ENCODE peak calls at places on chromosomes 3 and 15, in eight cellular contexts. H, D, F, I, T, K, P and U are unnamed samples.

GRCh38 chr15:60179786-60180391 is 175.8 kb downstream of the FOXB1 start:
- DNase-seq in H (no peak), D (peak), F (peak), I (peak), T (peak), K (peak), P (peak), U (peak)

GRCh38 chr15:35705885-35706590 is 160.1 kb upstream of the DPH6 start:
- DNase-seq in H (no peak), D (no peak), F (no peak), I (no peak), T (no peak), K (peak), P (no peak), U (no peak)

GRCh38 chr15:81400640-81401236 is 26.7 kb upstream of the TMC3 start:
- DNase-seq in H (no peak), D (peak), F (peak), I (peak), T (peak), K (peak), P (peak), U (peak)

GRCh38 chr3:48367201-48367600 is 4.8 kb upstream of the FBXW12 start:
- DNase-seq in H (no peak), D (no peak), F (no peak), I (peak), T (no peak), K (no peak), P (no peak), U (no peak)

GRCh38 chr3:160633361-160634083 is 43.4 kb upstream of the ARL14 start:
- DNase-seq in H (no peak), D (no peak), F (no peak), I (no peak), T (no peak), K (no peak), P (no peak), U (no peak)

GRCh38 chr3:106282931-106283330 is 414.1 kb upstream of the CBLB start:
- DNase-seq in H (no peak), D (no peak), F (no peak), I (no peak), T (no peak), K (no peak), P (no peak), U (no peak)

GRCh38 chr3:127477396-127477795 is 113.1 kb downstream of the TPRA1 start:
- DNase-seq in H (no peak), D (no peak), F (no peak), I (no peak), T (no peak), K (no peak), P (no peak), U (no peak)

GRCh38 chr3:185216587-185216918 is 37.3 kb downstream of the EHHADH start:
- DNase-seq in H (no peak), D (no peak), F (no peak), I (no peak), T (no peak), K (peak), P (no peak), U (no peak)

GRCh38 chr15:69893863-69894262 is 203.9 kb downstream of the TLE3 start:
- DNase-seq in H (peak), D (peak), F (no peak), I (peak), T (no peak), K (no peak), P (no peak), U (peak)

GRCh38 chr3:67790043-67790442 is 135.6 kb upstream of the SUCLG2 start:
- DNase-seq in H (peak), D (peak), F (peak), I (peak), T (peak), K (peak), P (peak), U (peak)

GRCh38 chr15:77617507-77618285 is 15.0 kb downstream of the LINGO1 start:
- DNase-seq in H (no peak), D (peak), F (peak), I (no peak), T (no peak), K (no peak), P (peak), U (peak)

GRCh38 chr15:76278651-76279050 is 32.6 kb downstream of the ETFA start:
- DNase-seq in H (no peak), D (no peak), F (no peak), I (no peak), T (no peak), K (no peak), P (no peak), U (no peak)

GRCh38 chr3:29697989-29698388 is 417.1 kb downstream of the RBMS3 start:
- DNase-seq in H (no peak), D (no peak), F (no peak), I (no peak), T (no peak), K (no peak), P (no peak), U (no peak)

GRCh38 chr3:14425574-14426304 is 23.3 kb downstream of the SLC6A6 start:
- DNase-seq in H (no peak), D (no peak), F (no peak), I (no peak), T (no peak), K (no peak), P (no peak), U (peak)

GRCh38 chr15:90557147-90557546 is 27.4 kb downstream of the CRTC3 start:
- DNase-seq in H (no peak), D (no peak), F (no peak), I (peak), T (no peak), K (no peak), P (no peak), U (no peak)

GRCh38 chr3:23127196-23127595 is 75.9 kb upstream of the UBE2E2 start:
- DNase-seq in H (no peak), D (no peak), F (no peak), I (no peak), T (no peak), K (no peak), P (no peak), U (no peak)

GRCh38 chr15:85019815-85020590 is 38.3 kb downstream of the PDE8A start:
- DNase-seq in H (no peak), D (no peak), F (no peak), I (no peak), T (peak), K (no peak), P (no peak), U (no peak)

GRCh38 chr3:48899298-48899697 is 616 bp upstream of the SLC25A20 start:
- DNase-seq in H (no peak), D (no peak), F (no peak), I (no peak), T (no peak), K (no peak), P (no peak), U (peak)

GRCh38 chr15:64460206-64460736 is at the start of gene ZNF609:
- DNase-seq in H (peak), D (peak), F (peak), I (peak), T (no peak), K (peak), P (peak), U (peak)
- TF ChIP-seq CTCF in H (no peak), D (no peak), F (peak), I (no peak), T (no peak), K (no peak), P (no peak), U (no peak)

DNA sequence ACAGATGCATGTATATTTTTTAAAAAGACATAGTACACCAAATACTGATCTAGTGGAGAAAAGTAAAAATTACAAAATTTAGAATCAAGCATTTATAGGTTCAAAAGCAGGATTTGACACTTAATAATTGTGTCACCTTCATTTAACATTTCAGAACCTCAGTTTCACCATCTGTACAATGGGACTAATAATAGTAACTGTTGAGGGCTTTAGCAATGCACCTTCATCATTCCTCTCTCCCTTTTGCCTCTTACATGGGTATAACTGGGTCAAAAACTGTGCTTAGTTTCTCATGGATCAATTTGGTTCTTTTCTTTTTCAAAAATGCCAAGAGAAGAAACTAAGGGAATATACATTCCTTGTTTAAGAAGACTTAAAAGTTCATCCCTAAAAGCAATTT is 5.5 kb upstream of the TMEM212 start:
- DNase-seq in H (no peak), D (no peak), F (no peak), I (no peak), T (no peak), K (no peak), P (no peak), U (no peak)
- H3K4me3 ChIP-seq in H (no peak), D (no peak), F (no peak), I (no peak), T (no peak), K (no peak), P (no peak), U (no peak)

GRCh38 chr3:52191663-52192062 is 6.3 kb upstream of the ALAS1 start:
- DNase-seq in H (no peak), D (no peak), F (no peak), I (no peak), T (no peak), K (no peak), P (no peak), U (no peak)

GRCh38 chr3:52193059-52193458 is 4.9 kb upstream of the ALAS1 start:
- DNase-seq in H (no peak), D (no peak), F (peak), I (no peak), T (no peak), K (no peak), P (no peak), U (no peak)

GRCh38 chr3:52188586-52189404 is 9.2 kb upstream of the ALAS1 start:
- DNase-seq in H (no peak), D (no peak), F (no peak), I (no peak), T (no peak), K (no peak), P (no peak), U (peak)

GRCh38 chr3:52187576-52187975 is 10.4 kb upstream of the ALAS1 start:
- DNase-seq in H (no peak), D (no peak), F (no peak), I (no peak), T (no peak), K (no peak), P (no peak), U (no peak)

DNA sequence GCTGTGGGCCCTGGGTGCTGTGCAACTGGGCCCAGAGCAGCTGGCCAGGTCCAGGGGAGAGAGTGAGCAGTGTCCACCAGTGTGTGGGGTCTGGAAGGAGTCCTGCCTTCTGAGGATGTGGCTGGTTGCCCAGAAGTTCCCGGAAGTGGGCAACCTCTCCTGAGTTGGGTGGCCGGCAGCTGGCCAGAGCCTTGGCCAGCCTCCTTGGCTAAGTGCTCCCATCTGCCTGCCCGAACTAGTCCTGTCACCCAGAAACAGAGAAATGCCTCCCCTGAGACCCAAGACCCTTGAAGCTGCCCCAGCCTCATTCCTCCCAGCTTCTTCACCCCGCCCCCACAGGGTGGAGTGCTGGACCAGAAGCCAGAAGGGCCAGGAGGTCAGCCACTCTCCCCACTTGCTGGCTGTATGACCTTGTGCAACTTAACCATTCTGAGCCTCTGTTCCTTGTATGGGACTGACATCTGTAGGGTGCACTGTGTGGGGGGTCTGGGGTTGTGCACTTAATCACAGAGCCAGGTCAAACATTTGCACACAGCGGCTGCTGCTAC is 7.6 kb upstream of the ALAS1 start:
- DNase-seq in H (no peak), D (no peak), F (no peak), I (no peak), T (no peak), K (no peak), P (no peak), U (no peak)
- TF ChIP-seq MAX in H (no peak), D (no peak), F (no peak), I (peak), T (no peak), K (no peak), P (no peak), U (no peak)

DNA sequence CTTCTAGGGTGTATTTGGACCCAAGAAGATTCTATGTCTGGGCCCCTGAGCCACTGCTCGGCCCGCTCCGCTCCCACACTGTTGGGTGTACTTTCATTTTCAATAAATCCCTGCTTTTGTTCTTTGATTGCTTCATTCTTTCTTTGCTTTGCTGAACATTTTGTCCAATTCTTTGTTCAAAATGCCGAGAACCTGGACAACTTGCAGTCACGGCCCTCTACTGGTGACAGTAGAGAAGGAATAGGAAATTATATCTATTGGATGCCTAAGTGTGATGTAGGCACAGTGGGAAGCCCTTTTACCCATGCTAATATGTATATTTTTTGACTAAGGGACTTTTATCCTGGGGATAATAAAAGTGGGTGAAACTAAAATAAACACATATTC is 340.8 kb downstream of the LRRC3B start:
- DNase-seq in H (no peak), D (no peak), F (no peak), I (no peak), T (no peak), K (no peak), P (no peak), U (peak)
- TF ChIP-seq CTCF in H (peak), D (no peak), F (no peak), I (peak), T (peak), K (no peak), P (peak), U (peak)

GRCh38 chr3:197858598-197858997 is 67.5 kb downstream of the LRCH3 start:
- DNase-seq in H (no peak), D (no peak), F (no peak), I (no peak), T (no peak), K (no peak), P (no peak), U (no peak)
- H3K4me3 ChIP-seq in H (no peak), D (no peak), F (no peak), I (no peak), T (no peak), K (no peak), P (no peak), U (no peak)

DNA sequence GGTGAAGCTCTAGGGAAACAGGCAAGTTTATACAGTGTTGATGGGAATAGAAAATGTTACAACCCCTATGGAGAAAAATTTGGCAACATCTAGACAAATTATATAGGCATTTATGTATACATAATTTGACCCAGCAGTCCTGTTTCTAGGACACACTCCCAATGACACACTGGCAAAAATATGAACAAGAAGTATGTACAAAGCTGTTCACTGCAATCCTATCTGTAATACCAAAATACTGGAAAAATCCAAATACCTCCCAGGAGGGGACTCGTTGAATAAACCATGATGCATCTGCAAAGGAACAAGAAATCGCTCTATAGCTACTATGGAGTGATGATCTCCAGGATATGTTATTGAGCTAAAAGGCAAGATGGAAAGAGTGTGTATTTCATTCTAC is 8.5 kb downstream of the BFSP2 start:
- DNase-seq in H (no peak), D (no peak), F (no peak), I (no peak), T (no peak), K (no peak), P (no peak), U (no peak)
- TF ChIP-seq MAX in H (no peak), D (no peak), F (no peak), I (no peak), T (no peak), K (no peak), P (no peak), U (no peak)

GRCh38 chr3:147298511-147298982 is 107.8 kb downstream of the ZIC4 start:
- DNase-seq in H (no peak), D (no peak), F (peak), I (no peak), T (no peak), K (peak), P (no peak), U (peak)

GRCh38 chr3:147301781-147302180 is 104.6 kb downstream of the ZIC4 start:
- DNase-seq in H (no peak), D (no peak), F (no peak), I (no peak), T (no peak), K (no peak), P (no peak), U (no peak)

GRCh38 chr3:147299656-147300055 is 106.7 kb downstream of the ZIC4 start:
- DNase-seq in H (no peak), D (no peak), F (no peak), I (no peak), T (no peak), K (peak), P (no peak), U (no peak)

GRCh38 chr3:147297756-147298155 is 108.6 kb downstream of the ZIC4 start:
- DNase-seq in H (no peak), D (no peak), F (no peak), I (no peak), T (no peak), K (no peak), P (no peak), U (no peak)
- TF ChIP-seq CTCF in H (no peak), D (no peak), F (no peak), I (no peak), T (no peak), K (no peak), P (no peak), U (no peak)

DNA sequence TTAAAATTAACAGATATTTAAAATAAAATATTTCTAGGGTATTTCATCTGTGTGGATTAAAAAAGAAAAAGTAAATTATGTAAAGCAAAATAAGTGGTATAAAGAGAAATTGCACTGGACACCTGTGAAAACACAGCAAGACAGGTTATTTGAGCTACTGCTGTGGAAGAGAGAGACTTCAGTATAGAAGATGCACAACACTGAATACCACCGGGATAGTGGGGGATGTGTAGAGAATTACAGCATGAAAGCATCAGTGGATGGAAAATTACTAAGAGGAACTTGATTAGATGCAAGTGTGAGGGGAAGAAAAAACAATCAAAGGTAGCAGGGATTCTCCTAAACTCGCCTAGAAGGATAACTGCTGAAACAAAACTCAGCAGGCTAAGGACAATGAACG is 1242.5 kb upstream of the GBE1 start:
- DNase-seq in H (no peak), D (no peak), F (no peak), I (no peak), T (no peak), K (no peak), P (no peak), U (no peak)
- H3K4me3 ChIP-seq in H (no peak), D (no peak), F (no peak), I (no peak), T (no peak), K (no peak), P (no peak), U (no peak)

GRCh38 chr3:194031867-194032635 is 103.9 kb upstream of the HES1 start:
- DNase-seq in H (no peak), D (no peak), F (no peak), I (no peak), T (no peak), K (no peak), P (no peak), U (no peak)

GRCh38 chr3:194034556-194035336 is 101.2 kb upstream of the HES1 start:
- DNase-seq in H (no peak), D (no peak), F (no peak), I (no peak), T (no peak), K (no peak), P (no peak), U (no peak)

GRCh38 chr3:194032828-194033435 is 103.0 kb upstream of the HES1 start:
- DNase-seq in H (no peak), D (no peak), F (no peak), I (no peak), T (no peak), K (no peak), P (no peak), U (peak)

GRCh38 chr3:194036842-194037241 is 99.1 kb upstream of the HES1 start:
- DNase-seq in H (no peak), D (no peak), F (no peak), I (no peak), T (no peak), K (no peak), P (no peak), U (no peak)

GRCh38 chr3:194035406-194036138 is 100.4 kb upstream of the HES1 start:
- DNase-seq in H (no peak), D (no peak), F (no peak), I (no peak), T (no peak), K (no peak), P (no peak), U (no peak)
- TF ChIP-seq MAX in H (no peak), D (no peak), F (no peak), I (no peak), T (no peak), K (no peak), P (no peak), U (no peak)

GRCh38 chr3:82640254-82640653 is 878.8 kb upstream of the GBE1 start:
- DNase-seq in H (no peak), D (no peak), F (no peak), I (no peak), T (no peak), K (no peak), P (no peak), U (no peak)

GRCh38 chr3:82641701-82642100 is 880.3 kb upstream of the GBE1 start:
- DNase-seq in H (no peak), D (no peak), F (no peak), I (no peak), T (no peak), K (no peak), P (no peak), U (no peak)

DNA sequence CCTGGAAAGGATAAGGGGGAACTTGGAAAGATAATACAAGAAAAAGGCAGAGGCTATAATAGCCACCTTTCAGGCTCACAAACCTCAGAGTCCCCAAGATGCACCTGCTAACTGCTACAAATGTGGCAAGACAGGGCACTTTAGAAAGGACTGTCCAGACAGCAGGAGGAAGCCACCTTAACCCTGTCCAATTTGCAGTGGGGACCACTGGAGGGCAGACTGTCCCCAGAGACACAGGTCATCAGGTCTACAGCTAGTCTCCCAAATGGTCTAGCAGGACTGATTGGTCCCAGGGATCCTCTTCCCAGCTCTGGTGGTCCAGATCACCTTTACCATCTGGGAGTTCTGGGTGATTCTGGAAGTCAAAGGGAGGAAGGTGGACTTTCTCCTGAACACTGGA is 882.5 kb upstream of the GBE1 start:
- DNase-seq in H (no peak), D (no peak), F (no peak), I (peak), T (no peak), K (no peak), P (no peak), U (peak)
- TF ChIP-seq CTCF in H (peak), D (no peak), F (no peak), I (no peak), T (no peak), K (no peak), P (no peak), U (no peak)